ENCODE peak calls at places on chromosomes 7 and 10, in five cellular contexts. B is A549, M is GM13976, K is NCI-H1694, P is erythroblast. X is an unnamed sample.

GRCh38 chr7:152735443-152736004 is 24.0 kb upstream of the ACTR3B start:
- DNase-seq in K (no peak), P (no peak), M (no peak), B (no peak), X (no peak)

GRCh38 chr7:42167206-42167913 is 69.6 kb downstream of the GLI3 start:
- DNase-seq in M (no peak), K (no peak), P (no peak), B (peak), X (no peak)

GRCh38 chr7:67267914-67268313 is 271.3 kb downstream of the TYW1 start:
- DNase-seq in M (no peak), K (no peak), P (no peak), B (no peak), X (no peak)

GRCh38 chr10:12501851-12502525 is 152.6 kb downstream of the CAMK1D start:
- DNase-seq in K (no peak), B (no peak), M (no peak), P (no peak), X (peak)

GRCh38 chr7:20238754-20239324 is 21.7 kb upstream of the MACC1 start:
- DNase-seq in P (peak), K (no peak), M (peak), B (no peak), X (no peak)

GRCh38 chr7:17952387-17952786 is 12.1 kb upstream of the SNX13 start:
- DNase-seq in P (no peak), M (peak), K (no peak), B (no peak), X (no peak)

GRCh38 chr10:110310741-110311140 is 6.0 kb upstream of the SMNDC1 start:
- DNase-seq in K (no peak), M (no peak), B (no peak), P (no peak), X (no peak)

GRCh38 chr10:58971806-58972491 is 204.5 kb upstream of the PHYHIPL start:
- DNase-seq in M (no peak), P (no peak), K (no peak), B (no peak), X (no peak)

GRCh38 chr7:23114854-23115253 is 9.3 kb downstream of the KLHL7 start:
- DNase-seq in P (no peak), K (no peak), B (no peak), M (no peak), X (no peak)

GRCh38 chr7:139936760-139937310 is 107.8 kb downstream of the TBXAS1 start:
- DNase-seq in P (no peak), B (no peak), K (no peak), M (no peak), X (no peak)

GRCh38 chr10:97355571-97355975 is 21.0 kb upstream of the FRAT2 start:
- DNase-seq in K (no peak), M (no peak), P (peak), B (no peak), X (peak)

GRCh38 chr7:31058122-31058521 is 6.0 kb downstream of the ADCYAP1R1 start:
- DNase-seq in B (peak), P (no peak), M (no peak), K (no peak), X (no peak)

GRCh38 chr7:43649755-43650274 is 66.9 kb downstream of the STK17A start:
- DNase-seq in K (no peak), P (no peak), M (peak), B (no peak), X (no peak)

GRCh38 chr10:4331150-4331549 is 494.9 kb upstream of the AKR1E2 start:
- DNase-seq in P (no peak), B (no peak), M (no peak), K (no peak), X (no peak)

GRCh38 chr10:3548096-3548495 is 236.9 kb downstream of the KLF6 start:
- DNase-seq in K (no peak), P (no peak), M (no peak), B (no peak), X (no peak)

GRCh38 chr7:74212661-74213060 is 2.9 kb downstream of the LAT2 start:
- DNase-seq in M (no peak), K (no peak), B (no peak), P (no peak), X (no peak)

GRCh38 chr7:99679400-99680191 is at the start of gene CYP3A5:
- DNase-seq in B (peak), K (no peak), P (peak), M (no peak), X (peak)

GRCh38 chr7:140005754-140006503 is 56.8 kb downstream of the PARP12 start:
- DNase-seq in M (no peak), K (no peak), P (peak), B (peak), X (peak)

GRCh38 chr10:930415-931325 is 835 bp downstream of the LARP4B start:
- DNase-seq in M (no peak), K (no peak), B (peak), P (peak), X (peak)

GRCh38 chr10:12960431-12960898 is 41.0 kb downstream of the CCDC3 start:
- DNase-seq in B (no peak), M (no peak), P (no peak), K (no peak), X (peak)

GRCh38 chr10:80924063-80924952 is 386.6 kb downstream of the SH2D4B start:
- DNase-seq in B (peak), P (peak), M (no peak), K (peak), X (peak)

GRCh38 chr7:3282457-3282856 is 18.6 kb upstream of the SDK1 start:
- DNase-seq in B (no peak), P (no peak), M (no peak), K (no peak), X (no peak)

GRCh38 chr10:132452651-132453469 is 55.9 kb downstream of the PWWP2B start:
- DNase-seq in M (peak), P (peak), K (no peak), B (peak), X (peak)

GRCh38 chr10:42937649-42938180 is 139.2 kb upstream of the RET start:
- DNase-seq in B (no peak), M (peak), K (no peak), P (no peak), X (no peak)

GRCh38 chr7:138492423-138492822 is 32.4 kb downstream of the TRIM24 start:
- DNase-seq in B (no peak), K (no peak), M (no peak), P (no peak), X (no peak)

GRCh38 chr7:36880108-36880507 is 155.8 kb upstream of the AOAH start:
- DNase-seq in K (no peak), B (no peak), P (no peak), M (no peak), X (no peak)

GRCh38 chr7:91872069-91872468 is 8.4 kb downstream of the MTERF1 start:
- DNase-seq in M (no peak), P (no peak), K (no peak), B (no peak), X (no peak)

GRCh38 chr7:16609842-16610450 is 35.6 kb downstream of the ANKMY2 start:
- DNase-seq in K (no peak), M (no peak), B (peak), P (no peak), X (peak)

GRCh38 chr10:59688921-59689351 is 20.7 kb downstream of the SLC16A9 start:
- DNase-seq in P (no peak), M (no peak), K (no peak), B (no peak), X (no peak)